ENCODE peak calls at places on chromosomes 5 and 9, in eight cellular contexts. Q is fibroblast of lung; X is left lung; K is IMR-90; Z is right atrium auricular region; Y is CD8-positive, alpha-beta T cell; J is adipocyte; S is lower lobe of right lung. A is an unnamed sample.

GRCh38 chr9:126472931-126473330 is 140.8 kb upstream of the LMX1B start:
- DNase-seq in Y (no peak), S (no peak), Z (no peak), Q (no peak), K (no peak), J (no peak), X (no peak), A (no peak)

GRCh38 chr9:75152416-75152815 is 64.1 kb downstream of the OSTF1 start:
- DNase-seq in S (no peak), K (peak; percentile 57), X (no peak), Q (no peak), Z (no peak), Y (peak; percentile 50), J (no peak), A (no peak)

GRCh38 chr5:173969167-173970049 is 19.6 kb upstream of the C5orf47 start:
- DNase-seq in S (peak; percentile 49), J (peak; percentile 82), Z (no peak), Q (peak; percentile 38), X (no peak), Y (no peak), K (peak; percentile 88), A (peak; percentile 29)

GRCh38 chr9:34777667-34778066 is 67.7 kb upstream of the CCL21 start:
- DNase-seq in Z (no peak), X (no peak), K (no peak), Q (no peak), Y (no peak), J (no peak), S (no peak), A (no peak)

GRCh38 chr5:109907751-109908150 is 218.0 kb downstream of the MAN2A1 start:
- DNase-seq in X (no peak), K (peak; percentile 13), Z (no peak), Y (no peak), S (no peak), J (peak; percentile 72), Q (peak; percentile 43), A (no peak)

GRCh38 chr9:109213300-109214121 is 46.5 kb upstream of the FRRS1L start:
- DNase-seq in Q (no peak), Y (no peak), J (no peak), X (no peak), Z (no peak), S (no peak), K (no peak), A (no peak)

GRCh38 chr9:63859475-63860215 is 1425.4 kb downstream of the FOXD4L5 start:
- DNase-seq in J (no peak), Z (no peak), K (no peak), S (peak; percentile 57), X (peak; percentile 70), Q (peak; percentile 26), Y (peak; percentile 34), A (peak; percentile 59)

GRCh38 chr9:137829260-137829996 is 48.2 kb upstream of the CACNA1B start:
- DNase-seq in Z (no peak), J (no peak), S (no peak), Q (no peak), K (no peak), Y (no peak), X (no peak), A (no peak)

GRCh38 chr5:132747064-132747692 is at the start of gene CCNI2:
- DNase-seq in Q (no peak), Y (peak; percentile 72), S (peak; percentile 57), X (peak; percentile 82), Z (no peak), J (peak; percentile 58), K (no peak), A (no peak)

GRCh38 chr5:174935854-174936474 is 211.6 kb downstream of the MSX2 start:
- DNase-seq in Q (peak; percentile 68), X (peak; percentile 80), Y (peak; percentile 30), J (peak; percentile 77), Z (no peak), K (peak; percentile 30), S (peak; percentile 56), A (peak; percentile 49)

GRCh38 chr5:29944327-29944726 is 1249.2 kb upstream of the CDH6 start:
- DNase-seq in Y (no peak), X (no peak), J (no peak), K (no peak), Q (no peak), S (no peak), Z (no peak), A (no peak)

GRCh38 chr9:121252104-121252851 is 15.7 kb upstream of the GSN start:
- DNase-seq in K (no peak), X (no peak), S (no peak), J (no peak), Q (no peak), Z (no peak), Y (no peak), A (no peak)

GRCh38 chr9:78386746-78387145 is 89.8 kb downstream of the PSAT1 start:
- DNase-seq in Q (no peak), Y (no peak), X (no peak), J (no peak), K (peak; percentile 19), S (no peak), Z (no peak), A (peak; percentile 52)

GRCh38 chr5:148403344-148403743 is 19.6 kb downstream of the FBXO38 start:
- DNase-seq in X (no peak), K (no peak), J (no peak), Z (no peak), Q (no peak), Y (no peak), S (no peak), A (no peak)

GRCh38 chr5:147821791-147822190 is 9.7 kb downstream of the SPINK1 start:
- DNase-seq in K (no peak), S (no peak), X (no peak), J (no peak), Z (no peak), Y (no peak), Q (no peak), A (no peak)

GRCh38 chr5:74919487-74919886 is 53.3 kb upstream of the FAM169A start:
- DNase-seq in J (peak; percentile 83), Q (peak; percentile 80), Z (no peak), X (no peak), K (peak; percentile 70), Y (peak; percentile 18), S (no peak), A (no peak)

GRCh38 chr5:10216107-10216506 is 33.6 kb downstream of the ATPSCKMT start:
- DNase-seq in J (no peak), Y (no peak), K (no peak), Z (no peak), X (no peak), S (no peak), Q (no peak), A (no peak)

GRCh38 chr5:117434266-117434665 is 859.6 kb upstream of the SEMA6A start:
- DNase-seq in S (no peak), Y (no peak), X (no peak), J (peak; percentile 7), Z (no peak), K (no peak), Q (peak; percentile 6), A (no peak)

GRCh38 chr5:180850434-180851078 is 10.5 kb downstream of the ZFP62 start:
- DNase-seq in Q (no peak), K (no peak), X (no peak), S (no peak), Y (no peak), Z (no peak), J (no peak), A (no peak)

GRCh38 chr5:180852510-180852909 is 8.6 kb downstream of the ZFP62 start:
- DNase-seq in S (no peak), K (peak; percentile 31), Y (no peak), X (no peak), Z (no peak), Q (no peak), J (no peak), A (no peak)

GRCh38 chr5:180848265-180848664 is 12.8 kb downstream of the ZFP62 start:
- DNase-seq in X (no peak), K (no peak), Z (no peak), S (no peak), Q (no peak), Y (no peak), J (no peak), A (no peak)

GRCh38 chr5:180848878-180849277 is 12.2 kb downstream of the ZFP62 start:
- DNase-seq in X (no peak), J (no peak), Z (no peak), Y (no peak), S (no peak), K (no peak), Q (no peak), A (no peak)

GRCh38 chr5:180849827-180850226 is 11.2 kb downstream of the ZFP62 start:
- DNase-seq in X (no peak), J (no peak), Z (no peak), Q (no peak), S (no peak), Y (no peak), K (no peak), A (no peak)
- H3K9me3 ChIP-seq in X (peaks cover 36% of the 10 kb centered on the region), J (peaks cover 25% of the 10 kb centered on the region), Z (no peaks in the 10 kb centered on the region), Q (peaks cover 13% of the 10 kb centered on the region), S (peaks cover 9% of the 10 kb centered on the region), Y (peaks cover 14% of the 10 kb centered on the region), K (peaks cover 57% of the 10 kb centered on the region), A (peaks cover 16% of the 10 kb centered on the region)

GRCh38 chr9:714675-715074 is 126.8 kb upstream of the DMRT1 start:
- DNase-seq in Y (no peak), S (no peak), K (no peak), X (no peak), Q (no peak), Z (no peak), J (no peak), A (no peak)
- H3K4me1 ChIP-seq in Y (no peaks in the 10 kb centered on the region), S (peaks cover 31% of the 10 kb centered on the region), K (peaks cover 16% of the 10 kb centered on the region), X (peaks cover 4% of the 10 kb centered on the region), Q (peaks cover 7% of the 10 kb centered on the region), Z (peaks cover 66% of the 10 kb centered on the region), J (peaks cover 60% of the 10 kb centered on the region), A (peaks cover 94% of the 10 kb centered on the region)

DNA sequence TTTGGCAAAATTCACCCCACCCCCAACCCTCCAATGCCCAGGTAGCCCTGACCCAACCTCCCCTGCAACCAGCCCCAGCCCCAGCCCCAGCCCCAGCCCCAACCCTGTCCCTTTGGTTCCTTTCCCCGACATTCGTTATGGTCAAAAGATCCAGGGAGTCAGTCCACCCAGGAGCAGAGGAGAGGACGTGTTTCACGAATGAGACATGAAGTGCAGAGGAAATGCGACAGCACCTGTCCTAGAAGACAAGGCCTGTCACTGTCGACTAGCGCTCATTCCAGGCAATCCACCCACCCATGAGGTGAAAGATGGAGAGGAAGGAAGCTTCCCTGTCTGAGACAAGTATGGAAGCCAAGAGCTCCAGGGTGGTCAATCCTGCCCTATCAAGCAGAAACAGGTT is 485.0 kb downstream of the SPATA31A7 start:
- DNase-seq in Q (no peak), J (no peak), Y (no peak), X (no peak), K (no peak), S (no peak), Z (no peak), A (no peak)
- H3K9me3 ChIP-seq in Q (no peaks in the 10 kb centered on the region), J (no peaks in the 10 kb centered on the region), Y (no peaks in the 10 kb centered on the region), X (peaks cover 35% of the 10 kb centered on the region), K (peaks cover 21% of the 10 kb centered on the region), S (no peaks in the 10 kb centered on the region), Z (no peaks in the 10 kb centered on the region), A (no peaks in the 10 kb centered on the region)

DNA sequence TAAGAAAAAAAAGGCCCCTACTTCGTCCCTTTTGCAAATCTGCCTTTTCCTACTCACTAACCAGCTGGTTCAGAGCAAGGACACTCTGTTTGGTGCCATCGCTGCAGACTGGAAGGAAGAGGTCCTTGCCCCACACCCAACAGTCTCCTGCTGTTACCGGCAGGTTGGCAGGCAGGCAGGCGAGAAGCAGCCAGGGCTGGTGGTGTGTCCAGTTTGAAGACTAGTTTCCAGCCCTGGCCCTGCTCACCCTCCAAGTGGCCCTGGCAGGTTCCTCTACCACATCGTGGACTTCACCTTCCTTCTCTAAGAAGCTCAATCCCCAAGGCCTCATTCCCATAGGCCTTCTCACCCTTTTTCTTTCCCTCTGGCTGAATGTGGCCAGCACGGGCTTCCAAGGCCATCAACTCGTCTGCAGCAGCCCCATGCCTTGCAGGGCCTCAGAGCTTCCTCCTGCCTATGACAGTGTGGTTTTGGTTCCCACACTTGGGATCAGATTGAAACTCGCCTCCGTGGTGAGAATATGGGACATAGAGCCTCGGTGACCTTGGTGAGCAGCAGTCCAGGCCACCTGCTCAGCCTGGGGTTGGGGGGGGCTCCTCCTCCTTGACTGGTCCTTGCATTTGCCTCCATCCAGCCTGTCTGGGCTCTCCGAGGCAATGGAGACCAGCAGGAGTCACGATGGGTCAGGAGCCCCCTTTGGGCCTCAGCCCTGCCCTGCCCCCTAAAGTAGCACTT is 22.9 kb downstream of the TGFBI start:
- DNase-seq in K (no peak), J (no peak), Y (no peak), Z (no peak), Q (no peak), S (no peak), X (no peak), A (no peak)
- H3K4me1 ChIP-seq in K (peaks cover 39% of the 10 kb centered on the region), J (peaks cover 36% of the 10 kb centered on the region), Y (no peaks in the 10 kb centered on the region), Z (peaks cover 9% of the 10 kb centered on the region), Q (peaks cover 31% of the 10 kb centered on the region), S (peaks cover 17% of the 10 kb centered on the region), X (peaks cover 5% of the 10 kb centered on the region), A (peaks cover 28% of the 10 kb centered on the region)

A was measured in right lobe of liver.